ENCODE peak calls at places on chromosomes 5 and 9, in eight cellular contexts. N, U, Z, T, Q, E, K and M are unnamed samples.

GRCh38 chr5:102418531-102418930 is 80.3 kb downstream of the SLCO6A1 start:
- DNase-seq in N (peak; percentile 28), U (no peak), Z (no peak), T (no peak), Q (no peak), E (no peak), K (no peak), M (no peak)

GRCh38 chr9:131299948-131300347 is 10.4 kb downstream of the PLPP7 start:
- DNase-seq in N (no peak), U (no peak), Z (no peak), T (no peak), Q (no peak), E (no peak), K (no peak), M (no peak)

GRCh38 chr9:124660341-124660801 is 110.7 kb downstream of the NR6A1 start:
- DNase-seq in N (peak; percentile 83), U (no peak), Z (peak; percentile 79), T (peak; percentile 72), Q (peak; percentile 61), E (peak; percentile 81), K (peak; percentile 77), M (peak; percentile 68)

GRCh38 chr9:117796681-117797080 is 92.5 kb downstream of the TLR4 start:
- DNase-seq in N (no peak), U (no peak), Z (no peak), T (peak; percentile 78), Q (no peak), E (peak; percentile 47), K (peak; percentile 22), M (peak; percentile 38)

GRCh38 chr5:55933377-55934116 is 61.2 kb downstream of the IL6ST start:
- DNase-seq in N (no peak), U (no peak), Z (no peak), T (no peak), Q (no peak), E (no peak), K (peak; percentile 37), M (no peak)

GRCh38 chr9:113566011-113566711 is 102.6 kb downstream of the RGS3 start:
- DNase-seq in N (no peak), U (no peak), Z (no peak), T (peak; percentile 43), Q (no peak), E (no peak), K (no peak), M (no peak)

GRCh38 chr5:72187388-72188070 is 80.3 kb downstream of the MAP1B start:
- DNase-seq in N (no peak), U (no peak), Z (no peak), T (peak; percentile 50), Q (no peak), E (peak; percentile 26), K (no peak), M (no peak)

GRCh38 chr5:85334-85995 is 6.5 kb upstream of the PLEKHG4B start:
- DNase-seq in N (no peak), U (no peak), Z (no peak), T (no peak), Q (no peak), E (no peak), K (no peak), M (no peak)

GRCh38 chr5:43773032-43773830 is 170.3 kb downstream of the NNT start:
- DNase-seq in N (no peak), U (peak; percentile 49), Z (no peak), T (peak; percentile 75), Q (peak; percentile 67), E (peak; percentile 82), K (peak; percentile 31), M (peak; percentile 83)

GRCh38 chr5:42059778-42060464 is 134.8 kb downstream of the FBXO4 start:
- DNase-seq in N (no peak), U (no peak), Z (no peak), T (no peak), Q (no peak), E (no peak), K (no peak), M (no peak)

GRCh38 chr9:121620777-121621437 is 30.5 kb upstream of the DAB2IP start:
- DNase-seq in N (peak; percentile 74), U (no peak), Z (no peak), T (peak; percentile 47), Q (no peak), E (peak; percentile 10), K (peak; percentile 35), M (peak; percentile 43)

GRCh38 chr9:111066427-111066826 is 28.2 kb upstream of the LPAR1 start:
- DNase-seq in N (no peak), U (no peak), Z (no peak), T (no peak), Q (peak; percentile 26), E (no peak), K (no peak), M (peak; percentile 81)
- H3K27me3 ChIP-seq in N (no peaks in the 10 kb centered on the region), U (peaks cover 20% of the 10 kb centered on the region), Z (no peaks in the 10 kb centered on the region), T (no peaks in the 10 kb centered on the region), Q (peaks cover 3% of the 10 kb centered on the region), E (no peaks in the 10 kb centered on the region), K (no peaks in the 10 kb centered on the region), M (no peaks in the 10 kb centered on the region)

GRCh38 chr5:4896328-4896727 is 243.8 kb upstream of the ADAMTS16 start:
- DNase-seq in N (no peak), U (no peak), Z (no peak), T (no peak), Q (no peak), E (no peak), K (no peak), M (no peak)
- H3K4me1 ChIP-seq in N (no peaks in the 10 kb centered on the region), U (no peaks in the 10 kb centered on the region), Z (no peaks in the 10 kb centered on the region), T (no peaks in the 10 kb centered on the region), Q (no peaks in the 10 kb centered on the region), E (no peaks in the 10 kb centered on the region), K (no peaks in the 10 kb centered on the region), M (no peaks in the 10 kb centered on the region)

DNA sequence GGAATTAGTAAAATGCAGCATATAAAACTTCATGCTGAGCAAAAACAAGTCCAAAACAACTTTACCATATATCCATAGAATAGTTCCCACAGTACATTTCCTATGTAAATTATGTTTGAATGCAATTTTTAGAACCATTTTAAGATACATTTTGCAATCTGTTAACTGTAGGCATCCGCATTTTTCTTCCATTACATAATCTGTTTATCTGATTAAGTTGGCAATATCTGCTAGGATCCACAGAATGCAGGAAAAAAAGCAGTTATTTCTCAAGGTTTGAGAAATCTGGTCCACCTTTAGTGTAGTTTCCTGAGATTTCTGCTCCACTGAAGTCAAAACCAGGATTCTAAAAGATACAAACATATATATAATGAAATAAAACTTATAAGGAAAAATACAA is 6.2 kb downstream of the NUDCD2 start:
- DNase-seq in N (no peak), U (no peak), Z (no peak), T (peak; percentile 64), Q (peak; percentile 53), E (peak; percentile 33), K (peak; percentile 37), M (peak; percentile 75)
- H3K9ac ChIP-seq in N (no peak overlapping the region), U (no peak overlapping the region), Z (no peak overlapping the region), T (no peak overlapping the region), Q (no peak overlapping the region), E (no peak overlapping the region), K (no peak overlapping the region), M (no peak overlapping the region)

DNA sequence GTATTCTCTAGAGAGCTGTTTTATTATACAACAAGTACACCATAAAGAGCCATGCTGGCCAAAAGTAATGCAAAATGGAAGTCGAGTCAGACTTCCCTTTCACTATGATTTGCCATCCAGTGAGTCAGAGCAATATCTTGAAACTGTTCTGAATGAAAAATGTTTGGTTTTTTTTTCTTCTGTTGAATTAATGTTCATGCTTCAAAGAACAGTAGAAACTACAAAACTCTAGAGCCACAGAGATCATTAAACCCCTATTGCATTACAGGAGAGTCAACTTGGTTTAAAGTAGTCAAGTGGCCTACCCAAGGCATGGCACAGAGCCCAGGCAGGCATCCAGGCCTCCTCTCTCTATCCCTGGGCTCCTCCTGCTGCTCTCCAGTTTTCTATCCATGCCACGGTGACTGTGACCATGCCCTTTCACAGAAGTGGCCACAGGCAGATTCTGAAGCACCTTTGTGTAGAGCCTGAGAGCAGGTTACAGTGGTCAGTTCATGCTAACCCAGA is 358.9 kb downstream of the DEPDC1B start:
- DNase-seq in N (no peak), U (no peak), Z (no peak), T (peak; percentile 12), Q (no peak), E (peak; percentile 50), K (no peak), M (no peak)
- H3K27me3 ChIP-seq in N (no peaks in the 10 kb centered on the region), U (no peaks in the 10 kb centered on the region), Z (no peaks in the 10 kb centered on the region), T (no peaks in the 10 kb centered on the region), Q (no peaks in the 10 kb centered on the region), E (no peaks in the 10 kb centered on the region), K (no peaks in the 10 kb centered on the region), M (no peaks in the 10 kb centered on the region)

DNA sequence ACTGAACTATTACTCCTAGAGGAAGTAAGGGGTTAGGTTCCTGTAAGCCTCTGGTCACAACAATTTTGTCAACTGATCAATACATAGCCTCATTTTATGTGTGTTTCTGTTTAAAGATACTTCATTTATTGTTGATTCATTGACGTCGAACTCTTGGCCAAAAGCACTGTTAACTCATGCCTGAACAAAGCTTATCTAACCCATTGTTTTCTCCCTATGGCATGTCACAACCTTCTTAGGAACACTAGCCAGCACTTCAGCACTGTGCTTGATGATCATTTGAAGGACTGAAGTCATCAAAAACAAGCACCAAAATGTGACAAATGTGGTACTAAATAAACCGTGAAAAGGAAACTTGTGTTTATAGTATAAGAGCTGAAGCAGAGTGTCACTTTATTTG is 13.5 kb downstream of the CNTLN start:
- DNase-seq in N (no peak), U (no peak), Z (no peak), T (no peak), Q (no peak), E (no peak), K (no peak), M (no peak)
- H3K4me1 ChIP-seq in N (no peaks in the 10 kb centered on the region), U (no peaks in the 10 kb centered on the region), Z (no peaks in the 10 kb centered on the region), T (no peaks in the 10 kb centered on the region), Q (no peaks in the 10 kb centered on the region), E (no peaks in the 10 kb centered on the region), K (no peaks in the 10 kb centered on the region), M (no peaks in the 10 kb centered on the region)

DNA sequence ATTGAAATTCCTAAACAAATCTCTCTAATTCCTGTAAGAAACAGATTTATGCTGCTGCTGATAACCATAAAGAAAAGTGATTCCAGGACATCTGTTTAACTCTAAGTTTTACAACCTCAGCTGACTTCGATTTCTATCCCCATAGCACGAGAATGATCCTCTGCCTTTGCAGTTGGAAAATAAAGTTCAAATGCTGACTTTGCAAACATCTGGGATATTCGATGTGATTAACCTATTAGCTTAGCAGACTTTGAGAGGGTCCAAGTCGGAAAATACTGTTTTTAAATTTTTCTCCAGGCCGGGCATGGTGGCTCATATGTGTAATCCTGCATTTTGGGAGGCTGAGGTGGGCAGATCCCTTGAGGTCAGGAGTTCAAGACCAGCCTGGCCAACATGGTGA is 247.3 kb downstream of the PSAT1 start:
- DNase-seq in N (no peak), U (no peak), Z (no peak), T (no peak), Q (no peak), E (no peak), K (no peak), M (no peak)
- H3K9ac ChIP-seq in N (no peak overlapping the region), U (no peak overlapping the region), Z (no peak overlapping the region), T (no peak overlapping the region), Q (no peak overlapping the region), E (no peak overlapping the region), K (no peak overlapping the region), M (no peak overlapping the region)